ENCODE peak calls at places on chromosomes 16 and 17, in six cellular contexts. One of them, this sample, is unnamed.
A peak's percentile ranks its signal among the peaks of the same experiment; 100 is the strongest.

GRCh38 chr16:66901626-66902025 is 17.1 kb downstream of the CDH16 start:
- DNase-seq in prostate gland: no peak
- DNase-seq in stimulated activated CD4-positive, alpha-beta T cell treated with anti-CD3 and anti-CD28 coated beads, Interleukin-1b, Interleukin-23, amount 100 ng/mL, for 1 hour: no peak
- DNase-seq in endothelial cell: no peak
- DNase-seq in activated naive CD8-positive, alpha-beta T cell treated with anti-CD3 and anti-CD28 coated beads, Interleukin-2, amount 50 U/mL, for 24 hours: no peak
- DNase-seq in NCI-H1417: no peak
- DNase-seq in this sample: no peak

GRCh38 chr16:89120921-89121351 is 27.3 kb downstream of the ACSF3 start:
- DNase-seq in prostate gland: no peak
- DNase-seq in stimulated activated CD4-positive, alpha-beta T cell treated with anti-CD3 and anti-CD28 coated beads, Interleukin-1b, Interleukin-23, amount 100 ng/mL, for 1 hour: no peak
- DNase-seq in endothelial cell: no peak
- DNase-seq in activated naive CD8-positive, alpha-beta T cell treated with anti-CD3 and anti-CD28 coated beads, Interleukin-2, amount 50 U/mL, for 24 hours: no peak
- DNase-seq in NCI-H1417: no peak
- DNase-seq in this sample: no peak

GRCh38 chr16:81639931-81640680 is 139.0 kb upstream of the PLCG2 start:
- DNase-seq in prostate gland: no peak
- DNase-seq in stimulated activated CD4-positive, alpha-beta T cell treated with anti-CD3 and anti-CD28 coated beads, Interleukin-1b, Interleukin-23, amount 100 ng/mL, for 1 hour: no peak
- DNase-seq in endothelial cell: no peak
- DNase-seq in activated naive CD8-positive, alpha-beta T cell treated with anti-CD3 and anti-CD28 coated beads, Interleukin-2, amount 50 U/mL, for 24 hours: no peak
- DNase-seq in NCI-H1417: no peak
- DNase-seq in this sample: no peak

GRCh38 chr17:81513669-81514484 is 1.3 kb upstream of the ACTG1 start:
- DNase-seq in prostate gland: peak; percentile 53
- DNase-seq in stimulated activated CD4-positive, alpha-beta T cell treated with anti-CD3 and anti-CD28 coated beads, Interleukin-1b, Interleukin-23, amount 100 ng/mL, for 1 hour: no peak
- DNase-seq in endothelial cell: peak; percentile 75
- DNase-seq in activated naive CD8-positive, alpha-beta T cell treated with anti-CD3 and anti-CD28 coated beads, Interleukin-2, amount 50 U/mL, for 24 hours: peak; percentile 72
- DNase-seq in NCI-H1417: peak; percentile 87
- DNase-seq in this sample: peak; percentile 80

GRCh38 chr17:2949469-2950044 is 113.8 kb downstream of the OR1D5 start:
- DNase-seq in prostate gland: no peak
- DNase-seq in stimulated activated CD4-positive, alpha-beta T cell treated with anti-CD3 and anti-CD28 coated beads, Interleukin-1b, Interleukin-23, amount 100 ng/mL, for 1 hour: no peak
- DNase-seq in endothelial cell: no peak
- DNase-seq in activated naive CD8-positive, alpha-beta T cell treated with anti-CD3 and anti-CD28 coated beads, Interleukin-2, amount 50 U/mL, for 24 hours: no peak
- DNase-seq in NCI-H1417: no peak
- DNase-seq in this sample: no peak

GRCh38 chr17:74478369-74479100 is 12.1 kb downstream of the CD300A start:
- DNase-seq in prostate gland: no peak
- DNase-seq in stimulated activated CD4-positive, alpha-beta T cell treated with anti-CD3 and anti-CD28 coated beads, Interleukin-1b, Interleukin-23, amount 100 ng/mL, for 1 hour: no peak
- DNase-seq in endothelial cell: no peak
- DNase-seq in activated naive CD8-positive, alpha-beta T cell treated with anti-CD3 and anti-CD28 coated beads, Interleukin-2, amount 50 U/mL, for 24 hours: peak; percentile 36
- DNase-seq in NCI-H1417: no peak
- DNase-seq in this sample: no peak

GRCh38 chr17:21214777-21215541 is 998 bp upstream of the TMEM11 start:
- DNase-seq in prostate gland: no peak
- DNase-seq in stimulated activated CD4-positive, alpha-beta T cell treated with anti-CD3 and anti-CD28 coated beads, Interleukin-1b, Interleukin-23, amount 100 ng/mL, for 1 hour: no peak
- DNase-seq in endothelial cell: peak; percentile 31
- DNase-seq in activated naive CD8-positive, alpha-beta T cell treated with anti-CD3 and anti-CD28 coated beads, Interleukin-2, amount 50 U/mL, for 24 hours: peak; percentile 22
- DNase-seq in NCI-H1417: no peak
- DNase-seq in this sample: peak; percentile 12

GRCh38 chr17:77002103-77003045 is 134.2 kb downstream of the MGAT5B start:
- DNase-seq in prostate gland: no peak
- DNase-seq in stimulated activated CD4-positive, alpha-beta T cell treated with anti-CD3 and anti-CD28 coated beads, Interleukin-1b, Interleukin-23, amount 100 ng/mL, for 1 hour: no peak
- DNase-seq in endothelial cell: no peak
- DNase-seq in activated naive CD8-positive, alpha-beta T cell treated with anti-CD3 and anti-CD28 coated beads, Interleukin-2, amount 50 U/mL, for 24 hours: no peak
- DNase-seq in NCI-H1417: no peak
- DNase-seq in this sample: no peak

GRCh38 chr17:79624658-79625478 is 14.0 kb upstream of the RBFOX3 start:
- DNase-seq in prostate gland: no peak
- DNase-seq in stimulated activated CD4-positive, alpha-beta T cell treated with anti-CD3 and anti-CD28 coated beads, Interleukin-1b, Interleukin-23, amount 100 ng/mL, for 1 hour: no peak
- DNase-seq in endothelial cell: no peak
- DNase-seq in activated naive CD8-positive, alpha-beta T cell treated with anti-CD3 and anti-CD28 coated beads, Interleukin-2, amount 50 U/mL, for 24 hours: no peak
- DNase-seq in NCI-H1417: no peak
- DNase-seq in this sample: no peak

GRCh38 chr16:50208460-50208931 is 55.4 kb downstream of the TENT4B start:
- DNase-seq in prostate gland: no peak
- DNase-seq in stimulated activated CD4-positive, alpha-beta T cell treated with anti-CD3 and anti-CD28 coated beads, Interleukin-1b, Interleukin-23, amount 100 ng/mL, for 1 hour: no peak
- DNase-seq in endothelial cell: no peak
- DNase-seq in activated naive CD8-positive, alpha-beta T cell treated with anti-CD3 and anti-CD28 coated beads, Interleukin-2, amount 50 U/mL, for 24 hours: no peak
- DNase-seq in NCI-H1417: no peak
- DNase-seq in this sample: no peak

GRCh38 chr17:16926061-16926511 is 45.8 kb downstream of the TNFRSF13B start:
- DNase-seq in prostate gland: no peak
- DNase-seq in stimulated activated CD4-positive, alpha-beta T cell treated with anti-CD3 and anti-CD28 coated beads, Interleukin-1b, Interleukin-23, amount 100 ng/mL, for 1 hour: no peak
- DNase-seq in endothelial cell: no peak
- DNase-seq in activated naive CD8-positive, alpha-beta T cell treated with anti-CD3 and anti-CD28 coated beads, Interleukin-2, amount 50 U/mL, for 24 hours: no peak
- DNase-seq in NCI-H1417: no peak
- DNase-seq in this sample: no peak

This sample was measured in cardiac muscle cell.